ENCODE peak calls at places on chromosome 14, in five cellular contexts. E is B cell, S is transverse colon, X is GM12865, K is WTC11. B is an unnamed sample.

GRCh38 chr14:79378020-79378419 is 833.3 kb downstream of the DIO2 start:
- DNase-seq in E (no peak), S (no peak), X (no peak), K (peak; percentile 14), B (no peak)

GRCh38 chr14:56963381-56963780 is 153.1 kb upstream of the OTX2 start:
- DNase-seq in E (no peak), S (no peak), X (no peak), K (no peak), B (no peak)

GRCh38 chr14:99794156-99794780 is 1.1 kb downstream of the EML1 start:
- DNase-seq in E (no peak), S (no peak), X (no peak), K (no peak), B (no peak)

GRCh38 chr14:31059152-31059924 is 33.2 kb upstream of the STRN3 start:
- DNase-seq in E (no peak), S (peak; percentile 21), X (no peak), K (no peak), B (no peak)

GRCh38 chr14:35818346-35819115 is 7.6 kb upstream of the BRMS1L start:
- DNase-seq in E (no peak), S (peak; percentile 32), X (peak; percentile 15), K (no peak), B (no peak)

GRCh38 chr14:24071144-24071697 is at the start of gene CPNE6:
- DNase-seq in E (no peak), S (no peak), X (no peak), K (no peak), B (peak; percentile 37)

GRCh38 chr14:57022608-57023007 is 212.3 kb upstream of the OTX2 start:
- DNase-seq in E (no peak), S (no peak), X (no peak), K (no peak), B (no peak)

GRCh38 chr14:88168498-88169165 is 154.4 kb downstream of the KCNK10 start:
- DNase-seq in E (no peak), S (peak; percentile 51), X (peak; percentile 67), K (peak; percentile 58), B (no peak)

GRCh38 chr14:55398679-55399078 is 13.0 kb downstream of the ATG14 start:
- DNase-seq in E (no peak), S (no peak), X (no peak), K (no peak), B (no peak)

GRCh38 chr14:104107611-104108569 is 22.4 kb downstream of the ASPG start:
- DNase-seq in E (no peak), S (peak; percentile 61), X (no peak), K (peak; percentile 11), B (no peak)

GRCh38 chr14:69360438-69361108 is 37.5 kb downstream of the ERH start:
- DNase-seq in E (peak; percentile 66), S (no peak), X (peak; percentile 53), K (no peak), B (no peak)

GRCh38 chr14:47715330-47715729 is 39.9 kb upstream of the MDGA2 start:
- DNase-seq in E (no peak), S (no peak), X (no peak), K (no peak), B (no peak)

GRCh38 chr14:32779845-32780244 is 158.8 kb upstream of the NPAS3 start:
- DNase-seq in E (no peak), S (no peak), X (no peak), K (no peak), B (no peak)

GRCh38 chr14:72615511-72616121 is 278.3 kb downstream of the DPF3 start:
- DNase-seq in E (no peak), S (no peak), X (no peak), K (no peak), B (no peak)

GRCh38 chr14:69012251-69012953 is 33.3 kb upstream of the ACTN1 start:
- DNase-seq in E (no peak), S (no peak), X (no peak), K (no peak), B (no peak)

GRCh38 chr14:100590726-100591452 is 3.7 kb upstream of the BEGAIN start:
- DNase-seq in E (no peak), S (peak; percentile 3), X (no peak), K (peak; percentile 7), B (no peak)

GRCh38 chr14:95363468-95363954 is 43.8 kb upstream of the CLMN start:
- DNase-seq in E (no peak), S (no peak), X (peak; percentile 16), K (no peak), B (no peak)

GRCh38 chr14:28661171-28661772 is 105.3 kb upstream of the FOXG1 start:
- DNase-seq in E (no peak), S (no peak), X (no peak), K (no peak), B (no peak)

GRCh38 chr14:24422261-24422660 is 7.2 kb downstream of the CBLN3 start:
- DNase-seq in E (no peak), S (no peak), X (no peak), K (no peak), B (no peak)

GRCh38 chr14:105250008-105250366 is 1.7 kb downstream of the BTBD6 start:
- DNase-seq in E (no peak), S (no peak), X (no peak), K (no peak), B (no peak)

GRCh38 chr14:99258884-99259283 is 13.1 kb downstream of the BCL11B start:
- DNase-seq in E (no peak), S (no peak), X (no peak), K (no peak), B (no peak)

GRCh38 chr14:61927015-61927414 is 164.8 kb downstream of the SNAPC1 start:
- DNase-seq in E (no peak), S (no peak), X (no peak), K (no peak), B (no peak)

GRCh38 chr14:53979747-53980642 is 23.4 kb upstream of the BMP4 start:
- DNase-seq in E (no peak), S (peak; percentile 21), X (no peak), K (peak; percentile 47), B (no peak)

GRCh38 chr14:95056476-95056875 is 100.9 kb downstream of the DICER1 start:
- DNase-seq in E (no peak), S (no peak), X (no peak), K (no peak), B (no peak)

GRCh38 chr14:68981539-68981976 is 2.5 kb upstream of the ACTN1 start:
- DNase-seq in E (no peak), S (no peak), X (no peak), K (no peak), B (no peak)

GRCh38 chr14:102565331-102565887 is 27.0 kb upstream of the RCOR1 start:
- DNase-seq in E (peak; percentile 60), S (no peak), X (peak; percentile 70), K (no peak), B (no peak)

GRCh38 chr14:104682107-104682593 is 7.3 kb upstream of the INF2 start:
- DNase-seq in E (no peak), S (no peak), X (no peak), K (peak; percentile 78), B (no peak)

GRCh38 chr14:49778421-49778820 is 10.5 kb downstream of the KLHDC2 start:
- DNase-seq in E (no peak), S (no peak), X (no peak), K (no peak), B (no peak)

GRCh38 chr14:34322940-34323418 is 139.1 kb downstream of the SPTSSA start:
- DNase-seq in E (peak; percentile 69), S (peak; percentile 74), X (peak; percentile 78), K (peak; percentile 70), B (peak; percentile 49)

DNA sequence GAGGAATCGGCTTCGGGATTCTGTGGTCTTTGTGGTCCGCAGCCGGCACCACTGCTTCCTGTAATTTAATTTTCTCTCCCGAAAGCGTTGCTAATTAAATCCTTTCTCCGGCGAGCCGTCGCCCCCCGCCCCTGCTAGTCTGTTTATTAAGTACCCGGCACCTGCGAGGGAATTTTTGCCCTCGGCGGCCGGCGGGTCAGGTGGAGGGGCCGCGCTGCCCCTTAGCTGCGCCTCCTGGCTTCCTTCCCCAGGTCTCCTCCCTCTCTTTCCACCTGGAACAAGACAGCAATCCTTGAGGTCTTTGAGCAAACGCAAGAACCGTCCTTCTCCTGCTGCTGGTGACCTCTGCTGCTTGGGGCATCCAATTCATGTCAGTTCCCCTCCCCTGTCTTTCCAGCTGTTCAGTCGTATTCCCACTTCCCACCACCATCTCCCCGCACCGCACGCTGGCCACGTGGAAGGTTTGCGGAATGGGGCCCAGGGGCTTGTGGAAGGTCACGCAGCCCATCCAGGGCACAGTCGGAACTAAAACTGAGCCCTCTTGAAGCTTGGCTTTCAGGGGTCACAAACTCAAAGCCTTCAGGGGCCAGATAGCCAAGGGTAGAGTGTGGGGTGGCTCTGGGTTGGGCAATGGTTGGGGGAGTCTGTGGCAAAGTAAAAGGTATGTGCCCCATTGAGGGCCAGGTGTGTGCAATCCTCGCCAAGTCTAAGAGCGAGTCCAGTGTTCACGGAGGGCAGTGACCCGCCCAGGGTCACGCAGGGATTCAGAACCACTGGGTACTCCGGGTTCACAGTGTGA is 16.1 kb downstream of the ZDHHC22 start:
- DNase-seq in E (no peak), S (no peak), X (no peak), K (no peak), B (no peak)
- TF ChIP-seq CTCF in E (peak; percentile 27), S (no peak), X (no peak), K (no peak), B (no peak)

GRCh38 chr14:21825147-21825743 is 151.6 kb upstream of the OR4E1 start:
- DNase-seq in E (no peak), S (no peak), X (peak; percentile 43), K (peak; percentile 63), B (no peak)
- TF ChIP-seq CTCF in E (peak; percentile 41), S (no peak), X (peak; percentile 43), K (peak; percentile 55), B (peak; percentile 43)

DNA sequence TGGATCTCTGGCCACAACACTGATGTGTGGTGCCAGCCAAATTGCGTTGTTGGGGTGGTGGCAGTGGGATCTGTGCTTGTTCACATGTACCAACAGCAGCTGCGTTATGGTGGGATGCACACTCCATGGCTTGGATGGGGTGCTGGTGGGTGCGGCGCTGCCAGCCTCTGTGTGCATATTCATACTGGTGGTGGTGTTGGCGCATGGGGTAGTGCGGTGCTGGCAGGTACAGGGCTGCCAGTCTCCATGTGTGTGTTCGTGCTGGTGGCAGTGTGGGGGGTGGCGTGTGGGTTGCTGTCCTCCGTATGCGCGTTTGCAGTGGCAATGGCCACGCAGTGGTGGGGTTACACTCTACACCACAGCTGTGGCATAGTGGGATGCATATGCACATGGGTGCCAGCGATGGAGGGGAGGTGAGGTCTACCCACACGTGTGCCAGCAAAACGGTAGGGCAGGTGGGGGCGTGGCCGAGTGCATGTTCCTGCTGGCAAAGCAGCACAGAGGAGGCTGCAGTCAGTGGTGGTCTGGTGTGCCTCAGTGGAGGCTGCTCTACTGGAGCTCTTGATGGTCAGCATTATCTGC is 26.5 kb downstream of the RAD51B start:
- DNase-seq in E (no peak), S (no peak), X (no peak), K (no peak), B (no peak)
- TF ChIP-seq CTCF in E (no peak), S (no peak), X (no peak), K (no peak), B (no peak)

GRCh38 chr14:77605392-77605978 is 11.0 kb downstream of the SPTLC2 start:
- DNase-seq in E (no peak), S (no peak), X (no peak), K (no peak), B (no peak)

GRCh38 chr14:77599894-77600293 is 16.5 kb downstream of the SPTLC2 start:
- DNase-seq in E (no peak), S (peak; percentile 38), X (no peak), K (no peak), B (no peak)

GRCh38 chr14:77603031-77603430 is 13.4 kb downstream of the SPTLC2 start:
- DNase-seq in E (no peak), S (no peak), X (no peak), K (no peak), B (no peak)

GRCh38 chr14:77601846-77602609 is 14.4 kb downstream of the SPTLC2 start:
- DNase-seq in E (no peak), S (no peak), X (no peak), K (no peak), B (no peak)

GRCh38 chr14:77603654-77604270 is 12.7 kb downstream of the SPTLC2 start:
- DNase-seq in E (no peak), S (peak; percentile 51), X (no peak), K (no peak), B (no peak)
- TF ChIP-seq CTCF in E (no peak), S (peak; percentile 47), X (peak; percentile 23), K (no peak), B (no peak)